ENCODE peak calls at places on chromosomes 1 and 21, in eight cellular contexts. One of them, this sample, is unnamed.

GRCh38 chr1:19073311-19074186 is 117.1 kb upstream of the IFFO2 start:
- DNase-seq in SK-N-SH: no peak
- DNase-seq in suprapubic skin: no peak
- DNase-seq in A549: no peak
- DNase-seq in K562: no peak
- DNase-seq in tibial nerve: no peak
- DNase-seq in ovary: no peak
- DNase-seq in transverse colon: no peak
- DNase-seq in this sample: peak; percentile 86

GRCh38 chr1:226821719-226822085 is 48.7 kb upstream of the PSEN2 start:
- DNase-seq in K562: no peak
- DNase-seq in transverse colon: no peak
- DNase-seq in SK-N-SH: peak; percentile 52
- DNase-seq in A549: no peak
- DNase-seq in ovary: no peak
- DNase-seq in tibial nerve: peak; percentile 28
- DNase-seq in suprapubic skin: no peak
- DNase-seq in this sample: no peak

GRCh38 chr1:155135416-155136197 is at the start of gene SLC50A1:
- DNase-seq in transverse colon: peak; percentile 96
- DNase-seq in SK-N-SH: peak; percentile 97
- DNase-seq in A549: peak; percentile 91
- DNase-seq in ovary: peak; percentile 98
- DNase-seq in tibial nerve: peak; percentile 83
- DNase-seq in suprapubic skin: peak; percentile 98
- DNase-seq in K562: peak; percentile 94
- DNase-seq in this sample: peak; percentile 97

GRCh38 chr1:61135286-61135685 is 52.9 kb downstream of the NFIA start:
- DNase-seq in SK-N-SH: no peak
- DNase-seq in ovary: no peak
- DNase-seq in A549: no peak
- DNase-seq in K562: no peak
- DNase-seq in transverse colon: no peak
- DNase-seq in suprapubic skin: no peak
- DNase-seq in tibial nerve: no peak
- DNase-seq in this sample: no peak

GRCh38 chr1:88878731-88879130 is 12.6 kb downstream of the GTF2B start:
- DNase-seq in K562: no peak
- DNase-seq in tibial nerve: no peak
- DNase-seq in ovary: no peak
- DNase-seq in SK-N-SH: no peak
- DNase-seq in transverse colon: no peak
- DNase-seq in A549: no peak
- DNase-seq in suprapubic skin: no peak
- DNase-seq in this sample: no peak

GRCh38 chr21:32476661-32477423 is 64.3 kb downstream of the EVA1C start:
- DNase-seq in A549: no peak
- DNase-seq in transverse colon: no peak
- DNase-seq in suprapubic skin: no peak
- DNase-seq in K562: no peak
- DNase-seq in ovary: no peak
- DNase-seq in SK-N-SH: no peak
- DNase-seq in tibial nerve: no peak
- DNase-seq in this sample: no peak

GRCh38 chr1:63317007-63317813 is 5.2 kb upstream of the FOXD3 start:
- DNase-seq in SK-N-SH: peak; percentile 75
- DNase-seq in suprapubic skin: no peak
- DNase-seq in tibial nerve: no peak
- DNase-seq in transverse colon: peak; percentile 81
- DNase-seq in K562: peak; percentile 83
- DNase-seq in A549: peak; percentile 71
- DNase-seq in ovary: no peak
- DNase-seq in this sample: peak; percentile 85

GRCh38 chr1:29711582-29712274 is 475.4 kb downstream of the PTPRU start:
- DNase-seq in ovary: no peak
- DNase-seq in tibial nerve: no peak
- DNase-seq in A549: no peak
- DNase-seq in SK-N-SH: no peak
- DNase-seq in transverse colon: no peak
- DNase-seq in K562: no peak
- DNase-seq in suprapubic skin: no peak
- DNase-seq in this sample: no peak

GRCh38 chr1:43454270-43455011 is 710 bp upstream of the HYI start:
- DNase-seq in A549: no peak
- DNase-seq in transverse colon: peak; percentile 88
- DNase-seq in ovary: peak; percentile 71
- DNase-seq in suprapubic skin: peak; percentile 92
- DNase-seq in tibial nerve: peak; percentile 65
- DNase-seq in SK-N-SH: peak; percentile 81
- DNase-seq in K562: peak; percentile 77
- DNase-seq in this sample: peak; percentile 83

GRCh38 chr1:33606272-33606671 is 133.8 kb downstream of the ZSCAN20 start:
- DNase-seq in A549: no peak
- DNase-seq in K562: no peak
- DNase-seq in suprapubic skin: no peak
- DNase-seq in transverse colon: no peak
- DNase-seq in tibial nerve: peak; percentile 51
- DNase-seq in ovary: no peak
- DNase-seq in SK-N-SH: no peak
- DNase-seq in this sample: no peak

GRCh38 chr1:85058311-85058710 is 10.0 kb upstream of the MCOLN3 start:
- DNase-seq in transverse colon: no peak
- DNase-seq in ovary: no peak
- DNase-seq in SK-N-SH: no peak
- DNase-seq in suprapubic skin: no peak
- DNase-seq in K562: no peak
- DNase-seq in tibial nerve: no peak
- DNase-seq in A549: no peak
- DNase-seq in this sample: no peak

GRCh38 chr1:88979054-88979748 is 13.2 kb downstream of the KYAT3 start:
- DNase-seq in suprapubic skin: no peak
- DNase-seq in ovary: no peak
- DNase-seq in A549: no peak
- DNase-seq in SK-N-SH: no peak
- DNase-seq in transverse colon: no peak
- DNase-seq in tibial nerve: no peak
- DNase-seq in K562: no peak
- DNase-seq in this sample: no peak

GRCh38 chr1:27418326-27418761 is 25.9 kb downstream of the GPR3 start:
- DNase-seq in transverse colon: peak; percentile 64
- DNase-seq in SK-N-SH: no peak
- DNase-seq in A549: peak; percentile 46
- DNase-seq in K562: no peak
- DNase-seq in ovary: no peak
- DNase-seq in suprapubic skin: peak; percentile 70
- DNase-seq in tibial nerve: peak; percentile 61
- DNase-seq in this sample: peak; percentile 71
- H3K4me1 ChIP-seq in transverse colon: peaks cover 22% of the 10 kb centered on the region
- H3K4me1 ChIP-seq in SK-N-SH: peaks cover 14% of the 10 kb centered on the region
- H3K4me1 ChIP-seq in A549: peaks cover 17% of the 10 kb centered on the region
- H3K4me1 ChIP-seq in K562: no peaks in the 10 kb centered on the region
- H3K4me1 ChIP-seq in ovary: peaks cover 1% of the 10 kb centered on the region
- H3K4me1 ChIP-seq in suprapubic skin: peaks cover 66% of the 10 kb centered on the region
- H3K4me1 ChIP-seq in tibial nerve: peaks cover 25% of the 10 kb centered on the region
- H3K4me1 ChIP-seq in this sample: peaks cover 79% of the 10 kb centered on the region

DNA sequence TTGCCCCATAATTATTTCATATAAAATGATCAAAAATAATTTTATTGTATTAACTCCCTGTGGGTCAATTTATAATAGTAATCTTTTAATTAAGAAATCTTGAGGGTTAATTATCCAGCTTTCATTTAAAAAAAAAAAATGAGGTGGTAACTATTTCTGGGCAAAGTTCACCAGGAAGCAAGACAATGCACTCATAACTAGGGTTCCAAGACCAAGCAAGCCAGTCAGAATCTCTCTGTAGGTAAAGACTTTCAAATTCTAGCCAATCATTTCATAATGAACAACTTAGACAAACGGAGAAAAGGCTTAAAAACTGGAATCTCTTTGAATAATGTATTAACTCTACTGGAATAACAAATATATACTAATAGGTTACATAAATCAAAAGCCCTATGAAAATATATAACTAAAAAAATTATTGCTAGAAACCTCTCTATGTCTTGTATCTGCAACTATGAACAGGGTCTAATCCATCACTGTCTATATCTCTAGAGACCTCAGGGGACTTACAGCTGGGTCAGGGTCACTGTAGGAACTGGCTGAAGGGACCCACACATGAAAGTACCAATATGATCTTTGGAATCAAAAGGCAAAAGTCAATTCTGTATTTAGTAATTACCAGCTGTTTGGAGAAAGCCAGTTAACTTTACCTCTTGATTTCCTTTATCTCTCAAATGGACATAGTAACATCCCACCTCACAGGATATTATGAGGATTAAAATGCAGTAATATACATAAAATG is 43.3 kb downstream of the APP start:
- DNase-seq in A549: no peak
- DNase-seq in tibial nerve: no peak
- DNase-seq in K562: no peak
- DNase-seq in transverse colon: no peak
- DNase-seq in suprapubic skin: no peak
- DNase-seq in SK-N-SH: no peak
- DNase-seq in ovary: no peak
- DNase-seq in this sample: no peak
- H3K4me3 ChIP-seq in A549: no peak overlapping the region
- H3K4me3 ChIP-seq in tibial nerve: no peak overlapping the region
- H3K4me3 ChIP-seq in K562: no peak overlapping the region
- H3K4me3 ChIP-seq in transverse colon: no peak overlapping the region
- H3K4me3 ChIP-seq in suprapubic skin: no peak overlapping the region
- H3K4me3 ChIP-seq in SK-N-SH: no peak overlapping the region
- H3K4me3 ChIP-seq in ovary: no peak overlapping the region
- H3K4me3 ChIP-seq in this sample: no peak overlapping the region

GRCh38 chr1:53685272-53686051 is 53.5 kb downstream of the GLIS1 start:
- DNase-seq in A549: no peak
- DNase-seq in K562: no peak
- DNase-seq in SK-N-SH: peak; percentile 85
- DNase-seq in tibial nerve: no peak
- DNase-seq in ovary: no peak
- DNase-seq in transverse colon: no peak
- DNase-seq in suprapubic skin: no peak
- DNase-seq in this sample: no peak

GRCh38 chr1:53687886-53688285 is 51.1 kb downstream of the GLIS1 start:
- DNase-seq in transverse colon: no peak
- DNase-seq in K562: no peak
- DNase-seq in tibial nerve: no peak
- DNase-seq in SK-N-SH: no peak
- DNase-seq in suprapubic skin: no peak
- DNase-seq in A549: no peak
- DNase-seq in ovary: no peak
- DNase-seq in this sample: no peak

GRCh38 chr1:53684741-53685140 is 54.2 kb downstream of the GLIS1 start:
- DNase-seq in tibial nerve: no peak
- DNase-seq in A549: no peak
- DNase-seq in K562: no peak
- DNase-seq in transverse colon: no peak
- DNase-seq in SK-N-SH: no peak
- DNase-seq in ovary: no peak
- DNase-seq in suprapubic skin: no peak
- DNase-seq in this sample: no peak

GRCh38 chr1:53687426-53687825 is 51.5 kb downstream of the GLIS1 start:
- DNase-seq in A549: no peak
- DNase-seq in SK-N-SH: no peak
- DNase-seq in transverse colon: no peak
- DNase-seq in ovary: no peak
- DNase-seq in K562: no peak
- DNase-seq in tibial nerve: no peak
- DNase-seq in suprapubic skin: no peak
- DNase-seq in this sample: no peak

DNA sequence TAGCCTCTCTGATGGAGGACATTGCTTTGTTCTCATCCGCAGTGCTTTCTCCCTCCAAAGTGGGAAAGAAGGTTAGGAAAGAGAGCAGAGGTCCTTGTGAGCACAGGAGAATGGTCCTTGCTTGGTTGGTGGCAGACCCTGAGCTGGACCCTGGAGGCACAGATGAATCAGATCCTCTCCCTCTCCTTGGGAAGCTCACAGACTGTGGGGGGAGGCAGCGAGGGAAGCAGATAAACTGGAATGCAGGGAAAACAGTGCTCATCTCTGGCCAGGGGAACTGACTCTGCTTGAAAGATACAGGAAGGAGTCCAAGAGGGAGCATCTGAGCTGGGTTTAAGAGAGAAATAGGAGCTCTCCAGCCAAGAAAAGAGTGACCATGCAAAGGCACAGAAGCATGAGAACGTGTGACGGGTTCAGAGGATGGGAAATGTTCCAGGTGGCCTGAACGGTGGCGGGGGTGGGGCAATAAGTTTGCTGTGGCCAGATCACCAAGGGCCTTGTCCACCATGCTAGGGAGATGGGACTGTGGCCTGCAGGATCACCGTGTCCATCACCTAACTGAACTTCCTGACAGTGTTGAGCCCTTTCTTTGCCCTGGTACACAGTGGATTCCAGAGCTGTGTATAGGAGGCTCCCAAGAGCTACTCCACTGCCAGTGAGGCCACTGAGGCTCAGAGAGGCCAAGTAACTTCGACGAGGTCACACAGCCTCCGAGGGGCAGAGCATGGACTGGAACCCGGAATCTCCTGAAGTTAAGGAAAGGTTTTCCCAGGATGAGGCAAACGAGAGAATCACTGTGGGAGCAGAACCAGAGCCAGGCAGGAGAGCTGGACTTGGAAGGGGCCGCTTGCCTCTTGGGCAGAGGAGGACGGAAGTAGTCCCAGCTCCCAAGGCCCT is 52.3 kb downstream of the GLIS1 start:
- DNase-seq in K562: no peak
- DNase-seq in A549: no peak
- DNase-seq in transverse colon: no peak
- DNase-seq in tibial nerve: no peak
- DNase-seq in ovary: no peak
- DNase-seq in SK-N-SH: no peak
- DNase-seq in suprapubic skin: no peak
- DNase-seq in this sample: no peak
- TF ChIP-seq EP300 in K562: no peak
- TF ChIP-seq EP300 in A549: no peak
- TF ChIP-seq EP300 in transverse colon: no peak
- TF ChIP-seq EP300 in tibial nerve: no peak
- TF ChIP-seq EP300 in ovary: no peak
- TF ChIP-seq EP300 in SK-N-SH: no peak
- TF ChIP-seq EP300 in suprapubic skin: no peak
- TF ChIP-seq EP300 in this sample: no peak

DNA sequence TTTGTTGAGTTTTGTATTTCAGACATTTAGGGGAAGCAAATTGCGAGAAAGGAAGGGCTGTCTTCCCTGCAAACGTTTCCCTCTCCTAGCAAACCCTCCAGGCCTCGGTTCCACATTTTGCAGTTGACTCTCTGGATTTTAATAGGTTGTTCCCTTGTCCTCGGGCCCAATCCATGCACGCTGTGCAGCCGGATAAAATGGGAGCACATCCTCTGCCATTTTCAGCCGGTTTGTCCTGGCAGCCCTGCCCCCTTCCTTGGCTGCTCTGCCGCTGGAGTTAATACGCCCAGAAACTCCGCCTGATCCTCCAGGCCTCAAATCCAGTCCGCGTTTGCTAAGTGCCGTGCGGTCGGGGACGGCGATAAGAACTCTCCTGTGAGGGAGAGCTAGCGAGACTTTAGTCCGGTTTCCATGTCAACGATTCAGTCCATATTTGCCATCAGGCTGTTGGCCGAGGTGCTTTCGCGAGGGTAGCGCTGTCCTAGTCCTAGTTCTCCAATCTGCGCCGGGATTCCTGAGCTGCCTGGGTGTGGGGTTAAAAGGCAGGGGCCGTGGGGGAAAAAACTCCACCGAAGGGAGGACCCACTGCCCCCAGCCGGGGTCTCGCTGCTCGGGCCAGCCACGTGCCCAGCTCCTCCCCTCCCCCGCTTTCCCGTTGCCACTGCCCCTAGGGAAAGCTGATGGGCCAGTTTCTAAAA is 2.9 kb upstream of the ARID1A start:
- DNase-seq in SK-N-SH: peak; percentile 82
- DNase-seq in K562: peak; percentile 86
- DNase-seq in tibial nerve: peak; percentile 96
- DNase-seq in suprapubic skin: peak; percentile 95
- DNase-seq in A549: peak; percentile 90
- DNase-seq in ovary: peak; percentile 93
- DNase-seq in transverse colon: peak; percentile 97
- DNase-seq in this sample: peak; percentile 94
- H3K4me1 ChIP-seq in SK-N-SH: peaks cover 27% of the 10 kb centered on the region
- H3K4me1 ChIP-seq in K562: peaks cover 37% of the 10 kb centered on the region
- H3K4me1 ChIP-seq in tibial nerve: peaks cover 19% of the 10 kb centered on the region
- H3K4me1 ChIP-seq in suprapubic skin: peaks cover 32% of the 10 kb centered on the region
- H3K4me1 ChIP-seq in A549: peaks cover 24% of the 10 kb centered on the region
- H3K4me1 ChIP-seq in ovary: peaks cover 8% of the 10 kb centered on the region
- H3K4me1 ChIP-seq in transverse colon: peaks cover 13% of the 10 kb centered on the region
- H3K4me1 ChIP-seq in this sample: peaks cover 41% of the 10 kb centered on the region